ENCODE peak calls at places on chromosomes 13 and 19, in five cellular contexts. Z is CD8-positive, alpha-beta T cell; C is A673; N is mucosa of descending colon; P is left ventricle myocardium inferior. Y is an unnamed sample.
A peak's percentile ranks its signal among the peaks of the same experiment; 100 is the strongest.

GRCh38 chr19:35029737-35030256 is 473 bp upstream of the SCN1B start:
- DNase-seq in Z (no peak), C (no peak), N (no peak), P (no peak), Y (no peak)

GRCh38 chr13:80612804-80613203 is 271.9 kb upstream of the SPRY2 start:
- DNase-seq in Z (no peak), C (no peak), N (no peak), P (peak; percentile 16), Y (no peak)

GRCh38 chr13:51681037-51681678 is 96.9 kb downstream of the WDFY2 start:
- DNase-seq in Z (no peak), C (peak; percentile 44), N (no peak), P (no peak), Y (no peak)

GRCh38 chr13:28099396-28100148 is 804 bp downstream of the FLT3 start:
- DNase-seq in Z (no peak), C (no peak), N (no peak), P (no peak), Y (no peak)

GRCh38 chr19:46722004-46722380 is 5.1 kb upstream of the PRKD2 start:
- DNase-seq in Z (no peak), C (no peak), N (no peak), P (no peak), Y (no peak)

GRCh38 chr13:77860621-77861020 is 58.0 kb downstream of the EDNRB start:
- DNase-seq in Z (no peak), C (peak; percentile 87), N (no peak), P (no peak), Y (no peak)

GRCh38 chr19:17473041-17473440 is 2.7 kb downstream of the SLC27A1 start:
- DNase-seq in Z (no peak), C (no peak), N (no peak), P (no peak), Y (no peak)

GRCh38 chr13:52156724-52157251 is 2.6 kb downstream of the NEK3 start:
- DNase-seq in Z (no peak), C (peak; percentile 96), N (no peak), P (no peak), Y (no peak)

GRCh38 chr19:56301886-56302620 is 12.6 kb downstream of the ZSCAN5A start:
- DNase-seq in Z (no peak), C (peak; percentile 14), N (no peak), P (no peak), Y (no peak)

GRCh38 chr13:71525004-71525403 is 342.0 kb downstream of the DACH1 start:
- DNase-seq in Z (no peak), C (peak; percentile 65), N (no peak), P (no peak), Y (no peak)

GRCh38 chr19:5321066-5321642 is 19.5 kb downstream of the PTPRS start:
- DNase-seq in Z (no peak), C (no peak), N (no peak), P (no peak), Y (no peak)

GRCh38 chr19:5323475-5323811 is 17.2 kb downstream of the PTPRS start:
- DNase-seq in Z (no peak), C (no peak), N (no peak), P (no peak), Y (no peak)

GRCh38 chr19:5324947-5325346 is 15.7 kb downstream of the PTPRS start:
- DNase-seq in Z (no peak), C (no peak), N (no peak), P (no peak), Y (no peak)

GRCh38 chr19:5319516-5319915 is 21.1 kb downstream of the PTPRS start:
- DNase-seq in Z (no peak), C (no peak), N (no peak), P (no peak), Y (no peak)

GRCh38 chr19:5321851-5322681 is 18.5 kb downstream of the PTPRS start:
- DNase-seq in Z (peak; percentile 26), C (peak; percentile 35), N (no peak), P (no peak), Y (peak; percentile 18)
- TF ChIP-seq CTCF in Z (no peak), C (no peak), N (no peak), P (no peak), Y (no peak)

DNA sequence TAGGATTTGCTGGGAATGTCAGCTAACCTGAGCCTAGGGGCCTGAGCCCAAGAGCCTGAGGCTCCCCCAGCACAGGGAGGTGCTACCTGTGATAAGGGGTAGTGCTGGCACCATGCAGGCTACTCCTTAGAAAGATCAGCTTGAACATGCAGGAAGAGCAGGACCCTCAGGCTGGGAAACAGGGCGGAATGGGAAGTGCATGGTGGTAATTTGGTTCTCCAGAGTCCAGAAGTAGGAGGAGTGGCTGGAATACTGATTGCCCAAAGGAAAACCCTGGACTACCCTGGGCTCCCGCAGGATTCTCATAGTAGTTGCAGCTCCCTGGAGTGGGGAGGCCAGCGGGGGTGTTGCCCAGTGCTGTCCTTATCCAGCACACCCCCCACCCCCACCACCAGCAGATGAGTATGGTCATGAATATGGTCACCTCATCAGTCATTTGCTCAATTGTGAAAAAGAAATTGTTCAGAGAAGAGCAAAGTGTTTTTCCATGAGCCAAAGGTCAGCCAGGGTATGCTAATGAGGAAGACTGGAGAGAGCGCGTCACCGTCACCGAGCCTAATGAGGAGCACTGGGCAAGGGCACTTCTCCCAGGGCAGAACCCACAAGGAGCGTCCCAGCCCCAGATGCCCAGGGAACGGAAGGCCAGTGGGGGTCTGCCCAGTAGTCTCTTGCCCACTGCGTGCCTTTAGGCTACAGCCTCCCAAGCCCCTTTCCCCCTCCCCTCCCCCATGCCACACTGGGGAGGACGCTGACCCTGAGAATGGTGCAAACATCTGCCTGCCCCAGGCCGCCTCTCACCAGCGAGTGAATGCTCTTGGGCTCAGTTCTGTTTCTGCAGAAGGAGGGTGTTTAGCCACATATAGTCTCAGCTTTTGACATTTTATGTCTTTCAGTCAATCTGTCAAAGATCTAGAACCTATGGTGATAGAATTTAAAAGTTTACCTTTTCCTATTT is 5.3 kb downstream of the SLC25A15 start:
- DNase-seq in Z (no peak), C (no peak), N (no peak), P (no peak), Y (no peak)
- H3K4me1 ChIP-seq in Z (peaks cover 19% of the 10 kb centered on the region), C (no peaks in the 10 kb centered on the region), N (peaks cover 7% of the 10 kb centered on the region), P (peaks cover 6% of the 10 kb centered on the region), Y (no peaks in the 10 kb centered on the region)

DNA sequence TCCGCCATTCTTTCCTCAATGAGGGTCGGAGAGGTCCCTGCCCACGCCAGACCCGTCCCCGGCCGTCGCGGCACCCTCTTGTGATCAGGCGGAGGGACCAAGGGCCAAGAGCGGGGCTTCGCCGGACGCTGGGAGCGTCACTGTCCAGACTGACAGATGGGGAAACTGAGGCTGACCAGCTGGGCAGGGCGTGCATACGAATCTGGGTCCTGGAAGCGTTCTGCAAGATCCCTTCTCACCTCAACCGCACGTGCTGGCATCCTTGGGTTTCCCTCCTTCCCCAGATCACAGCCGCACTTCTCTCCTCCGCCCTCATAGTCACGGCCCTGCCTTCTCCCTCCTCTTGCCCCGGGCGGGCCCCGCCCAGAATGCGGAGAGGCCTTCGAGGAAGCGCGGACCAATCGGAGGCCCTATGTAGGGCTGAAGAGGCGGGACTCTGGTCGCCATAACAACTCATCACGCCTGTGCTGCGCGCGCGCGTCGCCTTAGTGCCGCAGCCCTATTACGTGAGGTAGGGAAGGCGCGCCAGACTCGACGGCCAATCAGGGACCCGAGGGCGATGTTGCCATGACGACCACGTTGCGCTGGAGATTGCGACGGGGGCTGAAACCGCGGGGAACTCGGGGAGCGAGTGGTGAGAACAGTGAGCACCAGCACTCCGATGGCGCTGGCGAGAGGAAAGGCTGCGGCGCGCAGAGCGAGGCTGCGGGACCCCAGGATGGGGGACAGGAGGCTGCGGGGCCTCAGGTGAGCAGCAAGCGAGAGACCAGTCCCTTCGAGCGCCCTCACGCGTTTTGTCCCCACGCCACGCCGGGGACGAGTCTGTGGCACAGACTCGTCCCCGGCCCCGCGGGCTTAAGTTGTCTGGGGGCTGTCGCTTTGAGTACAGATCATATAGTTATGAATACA is 5.7 kb downstream of the RNF225 start:
- DNase-seq in Z (peak; percentile 100), C (peak; percentile 100), N (peak; percentile 99), P (peak; percentile 100), Y (peak; percentile 100)
- TF ChIP-seq CTCF in Z (no peak), C (no peak), N (no peak), P (peak; percentile 18), Y (no peak)

GRCh38 chr13:73872397-73872796 is 261.8 kb downstream of the KLF12 start:
- DNase-seq in Z (no peak), C (no peak), N (no peak), P (no peak), Y (no peak)

GRCh38 chr13:73874460-73874859 is 259.7 kb downstream of the KLF12 start:
- DNase-seq in Z (no peak), C (no peak), N (no peak), P (no peak), Y (no peak)

GRCh38 chr13:73877399-73877798 is 256.8 kb downstream of the KLF12 start:
- DNase-seq in Z (no peak), C (no peak), N (no peak), P (no peak), Y (no peak)

GRCh38 chr13:73879346-73880020 is 254.7 kb downstream of the KLF12 start:
- DNase-seq in Z (no peak), C (no peak), N (no peak), P (no peak), Y (no peak)

DNA sequence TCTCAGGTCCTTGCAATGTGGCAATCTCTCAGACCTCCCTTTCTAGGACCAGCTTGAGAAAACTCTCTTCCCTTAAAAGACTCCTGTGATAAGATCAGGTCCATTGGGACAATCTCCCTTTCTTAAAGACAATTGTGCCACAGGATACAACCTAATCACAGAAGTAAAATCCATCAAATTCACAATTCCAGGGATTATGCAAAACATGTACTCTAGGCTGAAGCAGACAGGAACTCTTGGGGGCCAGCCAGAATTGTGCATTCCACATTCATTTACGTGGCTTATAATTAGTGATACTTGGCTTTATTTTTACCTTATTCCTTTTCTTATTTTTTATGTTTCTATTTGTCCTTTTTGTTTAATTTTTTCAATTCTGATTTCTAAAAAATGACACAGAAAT is 257.9 kb downstream of the KLF12 start:
- DNase-seq in Z (no peak), C (peak; percentile 25), N (no peak), P (no peak), Y (no peak)
- H3K4me1 ChIP-seq in Z (peaks cover 17% of the 10 kb centered on the region), C (no peaks in the 10 kb centered on the region), N (no peaks in the 10 kb centered on the region), P (peaks cover 25% of the 10 kb centered on the region), Y (no peaks in the 10 kb centered on the region)

GRCh38 chr13:43195551-43195950 is 172.2 kb downstream of the DNAJC15 start:
- DNase-seq in Z (no peak), C (no peak), N (no peak), P (no peak), Y (no peak)
- TF ChIP-seq CTCF in Z (no peak), C (peak; percentile 22), N (no peak), P (no peak), Y (no peak)

GRCh38 chr19:18656337-18657086 is 19.7 kb downstream of the KLHL26 start:
- DNase-seq in Z (no peak), C (no peak), N (no peak), P (no peak), Y (no peak)
- H3K4me1 ChIP-seq in Z (no peaks in the 10 kb centered on the region), C (peaks cover 10% of the 10 kb centered on the region), N (no peaks in the 10 kb centered on the region), P (peaks cover 63% of the 10 kb centered on the region), Y (no peaks in the 10 kb centered on the region)

Y was measured in colonic mucosa.